ENCODE peak calls at places on chromosomes 4 and X, in seven cellular contexts. E, W, L, P, A, M and I are unnamed samples.

GRCh38 chrX:15310117-15310516 is 5.3 kb downstream of the ASB11 start:
- DNase-seq in A (no peak), L (no peak), W (no peak), M (peak; percentile 63), P (no peak), E (peak; percentile 60), I (no peak)

GRCh38 chrX:39309018-39309620 is 507.9 kb downstream of the MID1IP1 start:
- DNase-seq in L (peak; percentile 31), W (no peak), P (no peak), A (no peak), M (no peak), E (no peak), I (no peak)

GRCh38 chr4:168741281-168742173 is 244.7 kb downstream of the PALLD start:
- DNase-seq in M (peak; percentile 41), W (no peak), A (no peak), L (no peak), E (no peak), P (no peak), I (no peak)

GRCh38 chrX:150934453-150934852 is 36.0 kb upstream of the CD99L2 start:
- DNase-seq in W (peak; percentile 49), L (no peak), E (peak; percentile 52), P (no peak), A (no peak), M (no peak), I (no peak)

GRCh38 chrX:150869450-150869849 is 29.0 kb downstream of the CD99L2 start:
- DNase-seq in M (no peak), A (no peak), L (no peak), P (no peak), E (no peak), W (no peak), I (no peak)

GRCh38 chr4:80138556-80139538 is 58.5 kb upstream of the PRDM8 start:
- DNase-seq in L (peak; percentile 18), E (peak; percentile 36), M (no peak), A (no peak), W (no peak), P (peak; percentile 69), I (peak; percentile 97)

GRCh38 chr4:24053906-24054305 is 164.1 kb upstream of the PPARGC1A start:
- DNase-seq in M (no peak), E (peak; percentile 35), A (no peak), P (no peak), L (no peak), W (no peak), I (no peak)

GRCh38 chrX:2485460-2485753 is 15.4 kb downstream of the DHRSX start:
- DNase-seq in M (no peak), W (peak; percentile 58), E (no peak), P (no peak), L (no peak), A (no peak), I (no peak)

GRCh38 chr4:140090215-140090731 is 63.7 kb downstream of the MAML3 start:
- DNase-seq in E (no peak), W (no peak), M (no peak), L (no peak), P (no peak), A (no peak), I (no peak)

GRCh38 chr4:52950226-52950625 is 88.1 kb downstream of the RASL11B start:
- DNase-seq in P (no peak), M (no peak), L (no peak), E (no peak), W (peak; percentile 53), A (no peak), I (no peak)

GRCh38 chrX:133958997-133959688 is 26.3 kb downstream of the GPC3 start:
- DNase-seq in P (no peak), M (no peak), L (no peak), E (no peak), A (no peak), W (no peak), I (no peak)

GRCh38 chr4:108010167-108010566 is 20.5 kb downstream of the HADH start:
- DNase-seq in E (peak; percentile 58), W (no peak), M (no peak), A (no peak), L (no peak), P (no peak), I (no peak)

GRCh38 chr4:113057891-113058290 is 8.4 kb downstream of the ANK2 start:
- DNase-seq in E (no peak), A (no peak), M (no peak), P (no peak), W (no peak), L (no peak), I (no peak)

GRCh38 chrX:48472851-48473717 is 2.9 kb upstream of the FTSJ1 start:
- DNase-seq in E (no peak), M (no peak), P (no peak), W (peak; percentile 40), L (no peak), A (peak; percentile 32), I (no peak)

GRCh38 chr4:4541040-4541631 is 712 bp downstream of the STX18 start:
- DNase-seq in A (no peak), E (peak; percentile 67), L (no peak), W (no peak), P (no peak), M (peak; percentile 36), I (no peak)

GRCh38 chr4:173538148-173538902 is 8.3 kb upstream of the HAND2 start:
- DNase-seq in M (no peak), L (no peak), P (no peak), E (peak; percentile 41), A (no peak), W (peak; percentile 58), I (no peak)

GRCh38 chr4:52657630-52658501 is 1.2 kb downstream of the USP46 start:
- DNase-seq in L (no peak), M (no peak), W (peak; percentile 94), E (peak; percentile 75), P (no peak), A (peak; percentile 62), I (no peak)

GRCh38 chrX:108439961-108440696 is 491 bp downstream of the COL4A5 start:
- DNase-seq in M (no peak), A (peak; percentile 36), P (no peak), E (peak; percentile 58), L (no peak), W (peak; percentile 34), I (no peak)

GRCh38 chr4:123621072-123621705 is 224.6 kb downstream of the SPRY1 start:
- DNase-seq in M (no peak), E (no peak), P (no peak), A (no peak), W (no peak), L (no peak), I (no peak)

GRCh38 chr4:170090667-170091052 is 904 bp upstream of the AADAT start:
- DNase-seq in A (no peak), P (no peak), L (no peak), M (no peak), E (no peak), W (no peak), I (no peak)

GRCh38 chr4:170087163-170087700 is 2.5 kb downstream of the AADAT start:
- DNase-seq in E (peak; percentile 56), W (no peak), L (no peak), A (peak; percentile 87), M (no peak), P (no peak), I (no peak)

GRCh38 chr4:170089743-170090666 is at the start of gene AADAT:
- DNase-seq in P (no peak), A (peak; percentile 70), L (no peak), E (peak; percentile 90), M (peak; percentile 82), W (peak; percentile 95), I (peak; percentile 30)

GRCh38 chr4:170089274-170089742 is 448 bp downstream of the AADAT start:
- DNase-seq in L (no peak), A (peak; percentile 61), M (no peak), W (peak; percentile 55), P (no peak), E (peak; percentile 69), I (peak; percentile 63)

DNA sequence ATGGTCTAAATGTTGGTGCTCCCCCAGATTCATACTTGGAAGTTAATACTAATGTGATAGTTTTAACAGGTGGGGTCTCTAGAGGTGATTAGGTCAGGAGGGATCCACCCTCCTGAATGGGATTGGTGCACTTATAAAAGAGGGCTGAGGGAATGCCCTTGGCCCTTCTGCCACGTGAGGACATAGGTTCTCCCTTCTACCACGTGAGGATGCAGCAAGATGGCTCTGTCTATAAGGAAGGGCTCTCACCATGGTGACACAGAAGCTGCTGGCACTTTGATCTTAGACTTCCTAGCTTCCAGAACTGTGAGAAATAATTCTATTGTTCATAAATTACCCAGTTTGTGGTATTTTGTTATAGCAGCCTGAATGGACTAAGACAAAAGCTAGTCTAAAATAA is 1.1 kb downstream of the AADAT start:
- DNase-seq in M (no peak), W (no peak), E (no peak), L (no peak), A (no peak), P (no peak), I (no peak)
- H3K4me3 ChIP-seq in M (no peak overlapping the region), W (peak overlapping the region; percentile 75), E (peak overlapping the region; percentile 87), L (no peak overlapping the region), A (peak overlapping the region; percentile 44), P (no peak overlapping the region), I (peak overlapping the region; percentile 85)

GRCh38 chrX:25015486-25016360 is at the start of gene ARX:
- DNase-seq in P (no peak), W (peak; percentile 88), L (no peak), A (no peak), M (no peak), E (no peak), I (no peak)
- H3K4me3 ChIP-seq in P (no peak within 1 kb of the TSS), W (peak within 1 kb of the TSS; percentile 52), L (no peak within 1 kb of the TSS), A (no peak within 1 kb of the TSS), M (no peak within 1 kb of the TSS), E (no peak within 1 kb of the TSS), I (no peak within 1 kb of the TSS)

GRCh38 chrX:471239-471638 is 84.5 kb upstream of the PPP2R3B start:
- DNase-seq in E (peak; percentile 11), A (no peak), W (no peak), P (no peak), L (no peak), M (no peak), I (no peak)
- H3K4me3 ChIP-seq in E (no peak overlapping the region), A (no peak overlapping the region), W (no peak overlapping the region), P (no peak overlapping the region), L (no peak overlapping the region), M (no peak overlapping the region), I (no peak overlapping the region)

GRCh38 chr4:67861513-67861912 is 22.3 kb downstream of the TMPRSS11D start:
- DNase-seq in P (no peak), M (no peak), A (no peak), W (no peak), E (no peak), L (no peak), I (no peak)
- H3K4me3 ChIP-seq in P (no peak overlapping the region), M (no peak overlapping the region), A (no peak overlapping the region), W (no peak overlapping the region), E (peak overlapping the region; percentile 64), L (no peak overlapping the region), I (no peak overlapping the region)

DNA sequence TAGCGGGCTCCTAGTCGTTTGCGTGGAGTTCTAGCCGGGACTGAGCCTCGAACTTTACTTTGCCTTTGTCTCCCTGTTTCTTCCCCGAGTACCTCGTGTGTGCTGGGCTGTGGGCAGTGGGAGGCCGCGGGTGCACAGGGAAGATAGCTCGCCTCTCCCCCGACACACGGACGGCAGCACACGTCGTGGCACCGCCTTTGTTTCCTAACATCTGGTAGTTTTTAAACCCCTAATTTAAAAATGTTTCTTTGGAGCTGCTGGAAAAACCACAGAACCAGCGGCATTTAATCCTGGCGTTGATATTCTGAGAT is 866 bp downstream of the RBM46 start:
- DNase-seq in P (no peak), L (no peak), A (no peak), W (no peak), E (no peak), M (no peak), I (no peak)
- H3K4me3 ChIP-seq in P (no peak overlapping the region), L (no peak overlapping the region), A (no peak overlapping the region), W (peak overlapping the region; percentile 49), E (peak overlapping the region; percentile 39), M (no peak overlapping the region), I (no peak overlapping the region)